ENCODE peak calls at places on chromosomes 1 and 21, in eight cellular contexts. G, U, C, Z, O, N, D and M are unnamed samples.

GRCh38 chr1:32361674-32362473 is 411 bp downstream of the FAM229A start:
- DNase-seq in G (no peak), U (peak; percentile 73), C (peak; percentile 72), Z (peak; percentile 74), O (no peak), N (peak; percentile 35), D (peak; percentile 63), M (no peak)

GRCh38 chr1:25182629-25183028 is 49.7 kb downstream of the SYF2 start:
- DNase-seq in G (no peak), U (no peak), C (no peak), Z (peak; percentile 10), O (peak; percentile 42), N (peak; percentile 16), D (no peak), M (no peak)

GRCh38 chr1:63615809-63616420 is 22.7 kb downstream of the PGM1 start:
- DNase-seq in G (peak; percentile 68), U (peak; percentile 82), C (peak; percentile 86), Z (peak; percentile 64), O (peak; percentile 94), N (peak; percentile 63), D (peak; percentile 55), M (peak; percentile 90)

GRCh38 chr1:18996548-18997177 is 40.2 kb upstream of the IFFO2 start:
- DNase-seq in G (no peak), U (no peak), C (no peak), Z (no peak), O (no peak), N (no peak), D (no peak), M (no peak)

GRCh38 chr1:23798662-23799142 is 1.9 kb downstream of the GALE start:
- DNase-seq in G (no peak), U (no peak), C (peak; percentile 67), Z (peak; percentile 21), O (no peak), N (no peak), D (peak; percentile 45), M (no peak)

GRCh38 chr1:73800376-73800775 is 397.6 kb downstream of the LRRIQ3 start:
- DNase-seq in G (no peak), U (peak; percentile 25), C (no peak), Z (peak; percentile 58), O (peak; percentile 92), N (no peak), D (no peak), M (no peak)

GRCh38 chr21:45026066-45026745 is 48.2 kb upstream of the ADARB1 start:
- DNase-seq in G (no peak), U (no peak), C (no peak), Z (no peak), O (no peak), N (no peak), D (no peak), M (no peak)

GRCh38 chr1:178625695-178626094 is 99.3 kb upstream of the RALGPS2 start:
- DNase-seq in G (no peak), U (peak; percentile 36), C (no peak), Z (no peak), O (no peak), N (no peak), D (no peak), M (no peak)

GRCh38 chr21:21860888-21861287 is 862.7 kb downstream of the NCAM2 start:
- DNase-seq in G (no peak), U (no peak), C (no peak), Z (peak; percentile 13), O (peak; percentile 12), N (no peak), D (no peak), M (no peak)

GRCh38 chr21:45923146-45923545 is 58.4 kb upstream of the COL6A1 start:
- DNase-seq in G (peak; percentile 65), U (peak; percentile 86), C (peak; percentile 83), Z (peak; percentile 87), O (peak; percentile 81), N (peak; percentile 45), D (peak; percentile 56), M (peak; percentile 79)

GRCh38 chr1:171717080-171717479 is 24.8 kb downstream of the VAMP4 start:
- DNase-seq in G (no peak), U (no peak), C (no peak), Z (peak; percentile 71), O (no peak), N (no peak), D (no peak), M (no peak)

GRCh38 chr1:28580706-28581530 is 11.1 kb upstream of the RAB42 start:
- DNase-seq in G (peak; percentile 64), U (peak; percentile 50), C (peak; percentile 34), Z (peak; percentile 69), O (peak; percentile 47), N (peak; percentile 28), D (peak; percentile 73), M (peak; percentile 75)

GRCh38 chr1:222777463-222777862 is 37.4 kb upstream of the DISP1 start:
- DNase-seq in G (no peak), U (no peak), C (no peak), Z (peak; percentile 70), O (peak; percentile 93), N (no peak), D (no peak), M (no peak)

GRCh38 chr1:7406641-7407546 is 364.2 kb upstream of the VAMP3 start:
- DNase-seq in G (peak; percentile 37), U (no peak), C (no peak), Z (no peak), O (no peak), N (no peak), D (no peak), M (peak; percentile 43)

GRCh38 chr1:16048573-16049189 is 5.1 kb downstream of the CLCNKB start:
- DNase-seq in G (no peak), U (peak; percentile 88), C (peak; percentile 97), Z (peak; percentile 55), O (no peak), N (peak; percentile 68), D (peak; percentile 72), M (peak; percentile 49)

GRCh38 chr1:238752332-238752731 is 634.0 kb upstream of the CHRM3 start:
- DNase-seq in G (no peak), U (no peak), C (no peak), Z (peak; percentile 13), O (no peak), N (no peak), D (no peak), M (no peak)

GRCh38 chr1:201149400-201149799 is 4.9 kb downstream of the TMEM9 start:
- DNase-seq in G (peak; percentile 69), U (peak; percentile 63), C (peak; percentile 72), Z (peak; percentile 57), O (peak; percentile 94), N (no peak), D (peak; percentile 69), M (peak; percentile 70)

GRCh38 chr1:145996433-145997155 is at the start of gene TXNIP:
- DNase-seq in G (peak; percentile 99), U (peak; percentile 98), C (peak; percentile 99), Z (peak; percentile 100), O (peak; percentile 98), N (peak; percentile 93), D (peak; percentile 95), M (peak; percentile 98)

GRCh38 chr1:171576144-171576543 is 45.9 kb upstream of the MYOCOS start:
- DNase-seq in G (no peak), U (no peak), C (no peak), Z (peak; percentile 14), O (peak; percentile 74), N (no peak), D (no peak), M (no peak)

GRCh38 chr1:56376188-56376984 is 203.0 kb downstream of the PLPP3 start:
- DNase-seq in G (no peak), U (no peak), C (peak; percentile 57), Z (peak; percentile 76), O (peak; percentile 97), N (peak; percentile 81), D (peak; percentile 6), M (no peak)

GRCh38 chr1:56374026-56374974 is 205.1 kb downstream of the PLPP3 start:
- DNase-seq in G (no peak), U (peak; percentile 9), C (no peak), Z (peak; percentile 59), O (peak; percentile 54), N (peak; percentile 20), D (peak; percentile 68), M (no peak)

GRCh38 chr1:56375184-56375837 is 204.1 kb downstream of the PLPP3 start:
- DNase-seq in G (no peak), U (no peak), C (peak; percentile 59), Z (peak; percentile 31), O (peak; percentile 90), N (no peak), D (no peak), M (no peak)

GRCh38 chr1:56370513-56370912 is 208.8 kb downstream of the PLPP3 start:
- DNase-seq in G (no peak), U (no peak), C (peak; percentile 68), Z (no peak), O (no peak), N (no peak), D (no peak), M (no peak)
- H3K4me3 ChIP-seq in G (no peak overlapping the region), U (no peak overlapping the region), C (peak overlapping the region; percentile 1), Z (no peak overlapping the region), O (no peak overlapping the region), N (no peak overlapping the region), D (no peak overlapping the region), M (no peak overlapping the region)

DNA sequence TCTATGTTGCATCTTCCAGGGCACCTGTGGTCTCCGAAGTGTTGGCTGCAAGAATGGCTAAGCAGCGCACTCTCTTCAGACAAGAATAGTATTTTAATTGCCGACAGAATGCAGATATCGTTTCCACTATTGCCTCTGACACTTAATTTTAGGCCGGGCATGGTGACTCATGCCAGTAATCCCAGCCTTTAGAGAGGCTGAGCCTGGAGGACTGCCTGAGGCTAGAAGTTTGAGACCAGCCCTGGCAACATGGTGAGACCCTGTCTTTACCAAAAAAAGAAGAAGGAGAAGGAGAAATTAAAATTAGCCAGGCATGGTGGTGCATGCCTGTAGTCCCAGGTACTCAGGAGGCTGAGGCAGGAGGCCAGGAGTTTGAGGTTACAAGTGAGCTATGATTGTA is 306.9 kb downstream of the KIF26B start:
- DNase-seq in G (no peak), U (no peak), C (no peak), Z (no peak), O (no peak), N (no peak), D (no peak), M (no peak)
- H3K4me1 ChIP-seq in G (no peaks in the 10 kb centered on the region), U (peaks cover 9% of the 10 kb centered on the region), C (no peaks in the 10 kb centered on the region), Z (peaks cover 22% of the 10 kb centered on the region), O (no peaks in the 10 kb centered on the region), N (no peaks in the 10 kb centered on the region), D (peaks cover 27% of the 10 kb centered on the region), M (no peaks in the 10 kb centered on the region)

GRCh38 chr1:165418195-165418594 is 26.7 kb downstream of the RXRG start:
- DNase-seq in G (no peak), U (no peak), C (no peak), Z (no peak), O (no peak), N (no peak), D (no peak), M (no peak)
- H3K9me2 ChIP-seq in G (no peaks in the 10 kb centered on the region), U (no peaks in the 10 kb centered on the region), C (no peaks in the 10 kb centered on the region), Z (no peaks in the 10 kb centered on the region), O (no peaks in the 10 kb centered on the region), N (no peaks in the 10 kb centered on the region), D (no peaks in the 10 kb centered on the region), M (no peaks in the 10 kb centered on the region)

DNA sequence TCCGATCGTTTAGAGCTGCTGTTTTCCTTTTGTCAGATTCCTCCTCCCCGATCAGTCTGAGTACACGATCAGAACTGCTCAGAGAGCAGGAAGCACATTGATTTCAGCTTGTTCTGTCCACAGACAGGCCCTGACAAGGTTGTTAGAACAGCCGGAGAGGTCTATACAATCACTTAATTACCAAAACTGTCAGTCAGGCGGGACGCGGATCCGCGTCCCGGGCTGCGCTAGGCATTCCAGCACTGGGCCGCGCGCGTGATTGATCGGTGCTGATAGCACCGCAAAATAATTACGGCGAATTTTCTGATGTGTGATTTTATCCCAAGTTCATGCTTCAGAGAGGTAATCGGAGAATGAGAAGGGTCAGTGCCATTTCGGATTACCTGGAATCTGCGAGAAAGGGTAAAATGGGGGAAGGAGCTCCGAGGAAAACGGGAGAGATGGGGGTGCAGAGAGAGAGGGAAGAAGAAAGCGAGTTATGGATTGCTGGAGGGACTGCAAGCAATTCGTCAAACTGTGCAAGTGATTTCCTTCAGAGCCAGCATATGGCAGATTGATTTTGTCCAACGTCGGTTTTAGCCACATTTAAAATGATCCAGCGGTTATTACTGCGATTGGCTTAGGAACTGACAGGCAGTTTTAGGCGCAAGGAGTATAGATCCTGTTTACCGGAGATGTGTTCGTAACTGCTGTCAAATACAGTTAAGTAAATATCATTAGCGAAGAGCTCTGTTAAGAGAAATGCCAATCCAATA is 9.0 kb upstream of the BARHL2 start:
- DNase-seq in G (no peak), U (no peak), C (peak; percentile 48), Z (peak; percentile 30), O (no peak), N (no peak), D (no peak), M (no peak)
- H3K4me3 ChIP-seq in G (no peak overlapping the region), U (no peak overlapping the region), C (peak overlapping the region; percentile 56), Z (peak overlapping the region; percentile 17), O (peak overlapping the region; percentile 61), N (no peak overlapping the region), D (peak overlapping the region; percentile 9), M (no peak overlapping the region)